ENCODE peak calls at places on chromosomes 12 and 14, in ten cellular contexts. W, K, E, A, T, U, D, X, R and P are unnamed samples. For H3K4me1, the result is how much of the 10 kb centered on the place peaks cover.

GRCh38 chr14:102590667-102591099 is 1.8 kb upstream of the RCOR1 start:
- DNase-seq in E (peak), K (peak), W (no peak), U (no peak), D (peak), A (no peak), X (no peak), R (peak), T (peak), P (no peak)

GRCh38 chr12:92010853-92011701 is 134.6 kb downstream of the BTG1 start:
- DNase-seq in R (no peak), T (no peak), A (no peak), E (no peak), K (no peak), X (no peak), W (no peak), D (no peak), U (no peak), P (peak)

GRCh38 chr14:37078131-37078530 is 94.3 kb downstream of the SLC25A21 start:
- DNase-seq in D (no peak), R (no peak), W (no peak), A (no peak), T (no peak), U (no peak), K (no peak), X (no peak), E (no peak), P (no peak)

GRCh38 chr12:39723831-39724230 is 104.2 kb upstream of the ABCD2 start:
- DNase-seq in X (no peak), W (no peak), K (peak), T (no peak), U (no peak), E (no peak), D (no peak), R (no peak), A (no peak), P (no peak)

GRCh38 chr12:54523637-54524036 is 25.8 kb upstream of the PDE1B start:
- DNase-seq in D (no peak), R (no peak), W (no peak), E (no peak), X (no peak), U (no peak), A (no peak), K (no peak), T (no peak), P (no peak)

GRCh38 chr12:74490390-74491064 is 47.1 kb upstream of the ATXN7L3B start:
- DNase-seq in U (no peak), D (no peak), W (no peak), K (no peak), A (peak), R (no peak), X (no peak), E (no peak), T (no peak), P (no peak)

GRCh38 chr14:78253986-78254385 is 83.8 kb downstream of the NRXN3 start:
- DNase-seq in D (no peak), W (no peak), U (no peak), K (no peak), E (no peak), T (peak), A (no peak), R (no peak), X (no peak), P (no peak)

GRCh38 chr12:49950310-49951251 is at the start of gene AQP2:
- DNase-seq in R (no peak), K (no peak), T (no peak), X (no peak), A (no peak), E (no peak), W (no peak), D (no peak), U (no peak), P (no peak)

GRCh38 chr14:50756300-50756699 is 74.7 kb downstream of the NIN start:
- DNase-seq in X (no peak), E (no peak), A (no peak), U (no peak), K (no peak), T (no peak), W (no peak), R (no peak), D (no peak), P (no peak)

GRCh38 chr12:27497446-27497845 is 26.6 kb upstream of the PPFIBP1 start:
- DNase-seq in T (no peak), R (no peak), A (no peak), U (no peak), E (no peak), W (no peak), X (no peak), D (no peak), K (no peak), P (no peak)

GRCh38 chr12:81502912-81503695 is 256.0 kb downstream of the PPFIA2 start:
- DNase-seq in K (peak), X (no peak), U (no peak), A (no peak), T (no peak), R (no peak), E (no peak), D (no peak), W (no peak), P (no peak)

GRCh38 chr12:89390802-89391673 is 38.7 kb upstream of the DUSP6 start:
- DNase-seq in X (no peak), E (no peak), U (no peak), W (peak), R (no peak), T (no peak), K (peak), A (no peak), D (no peak), P (no peak)

GRCh38 chr12:68878846-68879245 is 54.1 kb downstream of the CPM start:
- DNase-seq in R (no peak), X (no peak), D (no peak), E (no peak), K (no peak), U (no peak), A (no peak), W (no peak), T (no peak), P (no peak)

GRCh38 chr12:131074221-131075083 is 120.7 kb downstream of the ADGRD1 start:
- DNase-seq in R (peak), X (no peak), U (peak), A (no peak), W (no peak), E (no peak), K (no peak), T (no peak), D (no peak), P (no peak)
- H3K4me1 ChIP-seq in R (under half), X (under half), U (under half), A (under half), W (under half), E (under half), K (under half), T (under half), D (under half), P (under half)

DNA sequence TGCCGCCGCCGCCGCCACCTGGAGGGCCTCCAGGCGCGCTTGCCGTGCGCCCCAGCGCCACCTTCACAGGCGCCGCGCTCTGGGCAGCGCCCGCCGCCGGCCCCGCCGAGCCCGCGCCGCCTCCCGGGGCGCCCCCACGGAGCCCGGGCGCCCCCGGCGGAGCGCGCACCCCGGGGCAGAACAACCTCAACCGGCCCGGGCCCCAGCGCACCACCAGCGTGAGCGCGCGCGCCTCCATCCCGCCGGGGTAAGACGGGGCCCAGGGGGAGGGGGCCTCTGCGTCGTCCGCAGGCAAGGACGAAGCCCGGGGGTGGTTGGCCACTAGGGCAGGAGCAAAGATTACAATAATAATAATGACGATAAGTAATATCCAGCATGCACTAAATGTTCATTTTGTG is 21.3 kb downstream of the DTX1 start:
- DNase-seq in D (peak), R (no peak), K (no peak), X (no peak), U (no peak), A (no peak), W (no peak), E (no peak), T (no peak), P (no peak)
- H3K4me3 ChIP-seq in D (peak), R (no peak), K (no peak), X (no peak), U (no peak), A (no peak), W (no peak), E (no peak), T (peak), P (no peak)

DNA sequence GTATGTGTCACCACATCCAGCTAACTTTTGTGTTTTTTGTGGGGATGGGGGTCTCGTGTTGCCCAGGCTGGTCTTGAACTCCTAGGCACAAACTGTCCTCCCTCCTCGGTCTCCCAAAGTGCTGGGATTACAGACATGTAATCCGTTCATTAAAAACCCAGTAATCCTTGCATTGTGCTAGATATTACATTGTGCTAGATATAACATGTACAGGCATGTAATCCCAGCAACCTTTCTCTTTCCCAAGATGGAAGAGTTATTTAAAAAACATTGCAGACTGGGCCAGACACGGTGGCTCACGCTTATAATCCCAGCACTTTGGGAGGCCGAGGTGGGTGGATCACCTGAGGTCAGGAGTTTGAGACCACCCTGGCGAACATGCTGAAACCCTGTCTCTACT is 19.7 kb downstream of the ELK3 start:
- DNase-seq in T (no peak), D (no peak), X (no peak), A (no peak), W (no peak), R (no peak), K (no peak), E (no peak), U (no peak), P (no peak)
- H3K4me1 ChIP-seq in T (under half), D (under half), X (half or more), A (half or more), W (under half), R (under half), K (under half), E (under half), U (under half), P (half or more)

GRCh38 chr12:122208073-122208820 is 4.7 kb downstream of the B3GNT4 start:
- DNase-seq in U (peak), E (no peak), T (no peak), K (no peak), R (no peak), D (no peak), W (no peak), X (no peak), A (no peak), P (no peak)
- H3K4me3 ChIP-seq in U (no peak), E (no peak), T (no peak), K (no peak), R (no peak), D (no peak), W (no peak), X (no peak), A (no peak), P (no peak)